ENCODE peak calls at places on chromosomes 5 and 9, in nine cellular contexts. One of them, this sample, is unnamed.

GRCh38 chr5:118791986-118792734 is 196.2 kb downstream of the DTWD2 start:
- DNase-seq in hepatocyte: peak
- DNase-seq in neuronal stem cell: peak
- DNase-seq in coronary artery: no peak
- DNase-seq in OCI-LY7: peak
- DNase-seq in GM23338: peak
- DNase-seq in uterus: no peak
- DNase-seq in WERI-Rb-1: peak
- DNase-seq in psoas muscle: no peak
- DNase-seq in this sample: peak

GRCh38 chr5:54679686-54680085 is 162.1 kb downstream of the SNX18 start:
- DNase-seq in WERI-Rb-1: no peak
- DNase-seq in uterus: no peak
- DNase-seq in GM23338: no peak
- DNase-seq in coronary artery: no peak
- DNase-seq in psoas muscle: no peak
- DNase-seq in neuronal stem cell: no peak
- DNase-seq in OCI-LY7: no peak
- DNase-seq in hepatocyte: no peak
- DNase-seq in this sample: no peak

GRCh38 chr5:39190311-39191102 is 28.9 kb downstream of the FYB1 start:
- DNase-seq in WERI-Rb-1: no peak
- DNase-seq in psoas muscle: no peak
- DNase-seq in OCI-LY7: no peak
- DNase-seq in GM23338: no peak
- DNase-seq in uterus: no peak
- DNase-seq in neuronal stem cell: no peak
- DNase-seq in coronary artery: no peak
- DNase-seq in hepatocyte: no peak
- DNase-seq in this sample: no peak

GRCh38 chr9:116000748-116001329 is 152.8 kb upstream of the PAPPA start:
- DNase-seq in psoas muscle: no peak
- DNase-seq in OCI-LY7: peak
- DNase-seq in GM23338: peak
- DNase-seq in WERI-Rb-1: peak
- DNase-seq in coronary artery: no peak
- DNase-seq in neuronal stem cell: no peak
- DNase-seq in hepatocyte: peak
- DNase-seq in uterus: no peak
- DNase-seq in this sample: peak

GRCh38 chr5:73822989-73823339 is 197.0 kb downstream of the ARHGEF28 start:
- DNase-seq in psoas muscle: no peak
- DNase-seq in GM23338: no peak
- DNase-seq in WERI-Rb-1: no peak
- DNase-seq in hepatocyte: peak
- DNase-seq in uterus: no peak
- DNase-seq in OCI-LY7: no peak
- DNase-seq in coronary artery: no peak
- DNase-seq in neuronal stem cell: no peak
- DNase-seq in this sample: no peak

GRCh38 chr9:105637787-105638395 is 24.4 kb upstream of the TAL2 start:
- DNase-seq in OCI-LY7: peak
- DNase-seq in neuronal stem cell: no peak
- DNase-seq in hepatocyte: no peak
- DNase-seq in uterus: no peak
- DNase-seq in coronary artery: no peak
- DNase-seq in GM23338: peak
- DNase-seq in WERI-Rb-1: no peak
- DNase-seq in psoas muscle: no peak
- DNase-seq in this sample: no peak

GRCh38 chr5:14161825-14162556 is 18.8 kb downstream of the TRIO start:
- DNase-seq in hepatocyte: no peak
- DNase-seq in OCI-LY7: no peak
- DNase-seq in coronary artery: no peak
- DNase-seq in psoas muscle: no peak
- DNase-seq in WERI-Rb-1: peak
- DNase-seq in uterus: no peak
- DNase-seq in neuronal stem cell: no peak
- DNase-seq in GM23338: no peak
- DNase-seq in this sample: no peak

GRCh38 chr5:119269061-119269579 is 86.7 kb upstream of the TNFAIP8 start:
- DNase-seq in OCI-LY7: peak
- DNase-seq in WERI-Rb-1: peak
- DNase-seq in GM23338: peak
- DNase-seq in uterus: peak
- DNase-seq in neuronal stem cell: peak
- DNase-seq in psoas muscle: no peak
- DNase-seq in coronary artery: no peak
- DNase-seq in hepatocyte: peak
- DNase-seq in this sample: peak

GRCh38 chr5:180086816-180087426 is 15.4 kb upstream of the RNF130 start:
- DNase-seq in hepatocyte: no peak
- DNase-seq in neuronal stem cell: no peak
- DNase-seq in coronary artery: no peak
- DNase-seq in psoas muscle: no peak
- DNase-seq in WERI-Rb-1: no peak
- DNase-seq in GM23338: no peak
- DNase-seq in uterus: no peak
- DNase-seq in OCI-LY7: no peak
- DNase-seq in this sample: peak

GRCh38 chr5:180083529-180084060 is 12.0 kb upstream of the RNF130 start:
- DNase-seq in GM23338: no peak
- DNase-seq in hepatocyte: no peak
- DNase-seq in OCI-LY7: no peak
- DNase-seq in neuronal stem cell: no peak
- DNase-seq in psoas muscle: no peak
- DNase-seq in coronary artery: no peak
- DNase-seq in WERI-Rb-1: no peak
- DNase-seq in uterus: no peak
- DNase-seq in this sample: peak

GRCh38 chr5:180084638-180085561 is 13.3 kb upstream of the RNF130 start:
- DNase-seq in WERI-Rb-1: peak
- DNase-seq in hepatocyte: peak
- DNase-seq in psoas muscle: no peak
- DNase-seq in OCI-LY7: no peak
- DNase-seq in coronary artery: no peak
- DNase-seq in neuronal stem cell: no peak
- DNase-seq in uterus: no peak
- DNase-seq in GM23338: peak
- DNase-seq in this sample: peak

GRCh38 chr5:180088561-180088960 is 17.0 kb upstream of the RNF130 start:
- DNase-seq in WERI-Rb-1: no peak
- DNase-seq in uterus: no peak
- DNase-seq in coronary artery: no peak
- DNase-seq in neuronal stem cell: no peak
- DNase-seq in OCI-LY7: no peak
- DNase-seq in psoas muscle: no peak
- DNase-seq in hepatocyte: no peak
- DNase-seq in GM23338: no peak
- DNase-seq in this sample: peak

GRCh38 chr5:180085837-180086236 is 14.3 kb upstream of the RNF130 start:
- DNase-seq in WERI-Rb-1: no peak
- DNase-seq in hepatocyte: no peak
- DNase-seq in uterus: no peak
- DNase-seq in coronary artery: no peak
- DNase-seq in GM23338: peak
- DNase-seq in neuronal stem cell: no peak
- DNase-seq in psoas muscle: no peak
- DNase-seq in OCI-LY7: no peak
- DNase-seq in this sample: peak
- H3K27ac ChIP-seq in WERI-Rb-1: no peak
- H3K27ac ChIP-seq in hepatocyte: no peak
- H3K27ac ChIP-seq in uterus: no peak
- H3K27ac ChIP-seq in coronary artery: no peak
- H3K27ac ChIP-seq in GM23338: peak
- H3K27ac ChIP-seq in neuronal stem cell: no peak
- H3K27ac ChIP-seq in psoas muscle: no peak
- H3K27ac ChIP-seq in OCI-LY7: no peak
- H3K27ac ChIP-seq in this sample: peak

GRCh38 chr9:89994988-89995613 is 390.3 kb downstream of the GADD45G start:
- DNase-seq in psoas muscle: no peak
- DNase-seq in OCI-LY7: no peak
- DNase-seq in uterus: no peak
- DNase-seq in hepatocyte: peak
- DNase-seq in WERI-Rb-1: no peak
- DNase-seq in coronary artery: no peak
- DNase-seq in GM23338: no peak
- DNase-seq in neuronal stem cell: no peak
- DNase-seq in this sample: peak

GRCh38 chr9:89988458-89988857 is 383.6 kb downstream of the GADD45G start:
- DNase-seq in hepatocyte: no peak
- DNase-seq in WERI-Rb-1: no peak
- DNase-seq in neuronal stem cell: no peak
- DNase-seq in coronary artery: no peak
- DNase-seq in OCI-LY7: no peak
- DNase-seq in uterus: no peak
- DNase-seq in psoas muscle: no peak
- DNase-seq in GM23338: no peak
- DNase-seq in this sample: no peak

GRCh38 chr9:89993678-89994630 is 389.1 kb downstream of the GADD45G start:
- DNase-seq in OCI-LY7: no peak
- DNase-seq in GM23338: peak
- DNase-seq in neuronal stem cell: no peak
- DNase-seq in coronary artery: no peak
- DNase-seq in uterus: no peak
- DNase-seq in psoas muscle: peak
- DNase-seq in hepatocyte: peak
- DNase-seq in WERI-Rb-1: no peak
- DNase-seq in this sample: peak

GRCh38 chr9:89992326-89993208 is 387.8 kb downstream of the GADD45G start:
- DNase-seq in neuronal stem cell: no peak
- DNase-seq in coronary artery: no peak
- DNase-seq in OCI-LY7: no peak
- DNase-seq in GM23338: no peak
- DNase-seq in hepatocyte: no peak
- DNase-seq in psoas muscle: no peak
- DNase-seq in uterus: no peak
- DNase-seq in WERI-Rb-1: no peak
- DNase-seq in this sample: peak

GRCh38 chr9:89991204-89991790 is 386.5 kb downstream of the GADD45G start:
- DNase-seq in hepatocyte: no peak
- DNase-seq in GM23338: peak
- DNase-seq in psoas muscle: no peak
- DNase-seq in coronary artery: no peak
- DNase-seq in uterus: no peak
- DNase-seq in OCI-LY7: no peak
- DNase-seq in WERI-Rb-1: no peak
- DNase-seq in neuronal stem cell: no peak
- DNase-seq in this sample: no peak
- H3K27ac ChIP-seq in hepatocyte: no peak
- H3K27ac ChIP-seq in GM23338: no peak
- H3K27ac ChIP-seq in psoas muscle: no peak
- H3K27ac ChIP-seq in coronary artery: no peak
- H3K27ac ChIP-seq in uterus: no peak
- H3K27ac ChIP-seq in OCI-LY7: no peak
- H3K27ac ChIP-seq in WERI-Rb-1: no peak
- H3K27ac ChIP-seq in neuronal stem cell: no peak
- H3K27ac ChIP-seq in this sample: no peak

DNA sequence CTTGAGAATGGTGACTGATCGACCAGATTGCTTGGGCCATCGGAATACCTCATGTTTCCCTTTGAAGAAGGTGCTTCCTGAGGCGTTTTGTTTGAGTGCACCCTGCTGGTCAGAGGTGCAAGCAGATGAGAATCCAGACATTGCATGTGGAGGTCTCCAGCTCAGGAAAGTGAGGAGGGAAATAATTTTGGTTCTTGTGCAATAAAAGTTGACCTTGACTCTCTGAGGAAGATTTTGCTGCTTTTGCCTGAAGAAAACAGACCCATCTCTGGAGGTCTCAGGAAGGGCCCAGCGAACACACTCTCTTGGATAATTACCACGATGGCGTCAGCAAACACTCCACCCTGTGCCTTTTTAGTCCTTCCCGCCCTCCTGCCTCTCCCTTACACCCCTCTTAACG is 69.7 kb downstream of the GRAMD2B start:
- DNase-seq in hepatocyte: peak
- DNase-seq in neuronal stem cell: no peak
- DNase-seq in GM23338: peak
- DNase-seq in OCI-LY7: no peak
- DNase-seq in uterus: peak
- DNase-seq in psoas muscle: no peak
- DNase-seq in coronary artery: no peak
- DNase-seq in WERI-Rb-1: peak
- DNase-seq in this sample: peak
- H3K27ac ChIP-seq in hepatocyte: no peak
- H3K27ac ChIP-seq in neuronal stem cell: no peak
- H3K27ac ChIP-seq in GM23338: no peak
- H3K27ac ChIP-seq in OCI-LY7: no peak
- H3K27ac ChIP-seq in uterus: peak
- H3K27ac ChIP-seq in psoas muscle: no peak
- H3K27ac ChIP-seq in coronary artery: no peak
- H3K27ac ChIP-seq in WERI-Rb-1: no peak
- H3K27ac ChIP-seq in this sample: no peak

GRCh38 chr5:125205604-125206221 is 459.3 kb upstream of the ZNF608 start:
- DNase-seq in OCI-LY7: no peak
- DNase-seq in WERI-Rb-1: no peak
- DNase-seq in uterus: no peak
- DNase-seq in hepatocyte: no peak
- DNase-seq in neuronal stem cell: no peak
- DNase-seq in psoas muscle: no peak
- DNase-seq in GM23338: no peak
- DNase-seq in coronary artery: no peak
- DNase-seq in this sample: no peak

GRCh38 chr5:125209650-125210049 is 463.2 kb upstream of the ZNF608 start:
- DNase-seq in OCI-LY7: no peak
- DNase-seq in coronary artery: no peak
- DNase-seq in hepatocyte: no peak
- DNase-seq in GM23338: no peak
- DNase-seq in neuronal stem cell: no peak
- DNase-seq in WERI-Rb-1: peak
- DNase-seq in uterus: no peak
- DNase-seq in psoas muscle: peak
- DNase-seq in this sample: no peak

GRCh38 chr5:125214080-125214479 is 467.6 kb upstream of the ZNF608 start:
- DNase-seq in hepatocyte: no peak
- DNase-seq in psoas muscle: no peak
- DNase-seq in WERI-Rb-1: no peak
- DNase-seq in OCI-LY7: no peak
- DNase-seq in neuronal stem cell: no peak
- DNase-seq in uterus: no peak
- DNase-seq in GM23338: no peak
- DNase-seq in coronary artery: no peak
- DNase-seq in this sample: no peak

GRCh38 chr5:125215593-125215992 is 469.2 kb upstream of the ZNF608 start:
- DNase-seq in coronary artery: no peak
- DNase-seq in psoas muscle: no peak
- DNase-seq in WERI-Rb-1: no peak
- DNase-seq in GM23338: no peak
- DNase-seq in neuronal stem cell: no peak
- DNase-seq in uterus: no peak
- DNase-seq in OCI-LY7: no peak
- DNase-seq in hepatocyte: no peak
- DNase-seq in this sample: no peak

DNA sequence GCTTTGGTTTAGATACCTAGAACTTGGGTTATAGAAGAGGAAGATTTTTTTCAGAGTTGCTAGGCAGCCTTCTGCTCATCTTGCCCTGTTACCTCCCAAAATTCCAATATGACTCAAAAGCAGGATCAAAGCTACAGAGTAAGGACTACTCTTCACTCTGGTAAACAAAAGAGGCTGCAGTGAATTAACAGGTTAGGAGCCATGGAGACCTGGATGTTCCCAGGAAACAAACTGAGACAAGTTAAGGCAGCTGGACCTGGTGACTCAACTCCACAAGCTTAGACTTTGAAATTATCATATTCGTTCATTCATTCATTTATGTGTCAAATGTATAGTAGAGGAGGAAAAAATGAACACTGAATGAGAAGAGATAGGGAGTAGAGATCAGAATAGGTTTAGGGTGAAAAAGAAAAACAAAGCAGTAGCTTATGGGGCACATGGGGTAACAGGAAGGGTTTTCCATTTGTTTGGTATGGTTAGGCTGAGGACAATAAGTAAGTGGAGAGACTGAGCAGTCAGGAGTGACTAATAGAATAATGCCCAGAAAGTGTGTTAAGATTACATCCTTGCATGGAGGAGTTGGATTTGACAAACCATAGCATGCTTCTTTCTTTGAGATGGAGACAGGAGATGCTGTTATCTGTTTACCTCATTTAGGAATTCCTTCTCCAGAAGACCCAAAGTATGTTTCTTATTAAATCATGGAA is 464.0 kb upstream of the ZNF608 start:
- DNase-seq in coronary artery: no peak
- DNase-seq in OCI-LY7: no peak
- DNase-seq in psoas muscle: no peak
- DNase-seq in WERI-Rb-1: no peak
- DNase-seq in neuronal stem cell: no peak
- DNase-seq in uterus: no peak
- DNase-seq in hepatocyte: no peak
- DNase-seq in GM23338: no peak
- DNase-seq in this sample: no peak
- H3K27ac ChIP-seq in coronary artery: no peak
- H3K27ac ChIP-seq in OCI-LY7: no peak
- H3K27ac ChIP-seq in psoas muscle: no peak
- H3K27ac ChIP-seq in WERI-Rb-1: peak
- H3K27ac ChIP-seq in neuronal stem cell: no peak
- H3K27ac ChIP-seq in uterus: no peak
- H3K27ac ChIP-seq in hepatocyte: no peak
- H3K27ac ChIP-seq in GM23338: no peak
- H3K27ac ChIP-seq in this sample: no peak

This sample was measured in endodermal cell.